ENCODE peak calls at places on chromosome 7, in eight cellular contexts. Z is tibial artery; V is keratinocyte; X is CD8-positive, alpha-beta T cell; D is lower lobe of right lung; N is H9; T is PC-3; Y is CD4-positive, alpha-beta T cell. L is an unnamed sample.

GRCh38 chr7:143042159-143042820 is 9.9 kb upstream of the OR6V1 start:
- DNase-seq in Y (no peak), N (no peak), Z (no peak), X (no peak), T (no peak), V (no peak), D (no peak), L (no peak)

GRCh38 chr7:1564603-1565022 is 5.2 kb downstream of the PSMG3 start:
- DNase-seq in Y (no peak), T (peak; percentile 26), N (no peak), X (no peak), Z (no peak), D (no peak), V (no peak), L (peak; percentile 50)

GRCh38 chr7:14218338-14218737 is 228.9 kb upstream of the ETV1 start:
- DNase-seq in T (peak; percentile 66), Z (no peak), Y (no peak), N (no peak), X (no peak), D (no peak), V (no peak), L (no peak)

GRCh38 chr7:90605055-90605454 is 8.9 kb downstream of the CDK14 start:
- DNase-seq in V (no peak), Y (no peak), D (no peak), X (no peak), Z (no peak), N (no peak), T (no peak), L (no peak)

GRCh38 chr7:66839814-66840213 is 81.2 kb upstream of the TMEM248 start:
- DNase-seq in Z (no peak), Y (no peak), X (no peak), N (no peak), T (no peak), V (no peak), D (no peak), L (no peak)

GRCh38 chr7:132553031-132553430 is 23.2 kb downstream of the PLXNA4 start:
- DNase-seq in N (no peak), Z (no peak), T (no peak), X (no peak), D (no peak), Y (no peak), V (no peak), L (no peak)

GRCh38 chr7:130971297-130971696 is 237.3 kb upstream of the KLF14 start:
- DNase-seq in T (no peak), N (no peak), D (no peak), Z (no peak), Y (no peak), V (no peak), X (no peak), L (no peak)

GRCh38 chr7:30321992-30322637 is 37.7 kb downstream of the ZNRF2 start:
- DNase-seq in N (no peak), X (no peak), Z (no peak), Y (no peak), V (no peak), D (no peak), T (no peak), L (no peak)

GRCh38 chr7:122068999-122069398 is 75.0 kb downstream of the AASS start:
- DNase-seq in Y (no peak), X (no peak), T (no peak), D (no peak), N (no peak), V (no peak), Z (no peak), L (no peak)

GRCh38 chr7:43872401-43873165 is 3.3 kb upstream of the MRPS24 start:
- DNase-seq in V (peak; percentile 23), Z (peak; percentile 78), X (no peak), N (no peak), D (no peak), T (peak; percentile 91), Y (no peak), L (no peak)

GRCh38 chr7:24560772-24561171 is 12.5 kb upstream of the PALS2 start:
- DNase-seq in N (no peak), D (no peak), T (no peak), V (no peak), Z (no peak), X (no peak), Y (no peak), L (no peak)

GRCh38 chr7:144399946-144400345 is 3.5 kb downstream of the NOBOX start:
- DNase-seq in Z (no peak), D (no peak), N (no peak), X (no peak), Y (no peak), T (no peak), V (no peak), L (no peak)

GRCh38 chr7:1254281-1255082 is 21.8 kb downstream of the UNCX start:
- DNase-seq in X (no peak), N (no peak), Z (no peak), T (no peak), D (no peak), Y (no peak), V (no peak), L (no peak)

GRCh38 chr7:129368389-129368986 is 65.7 kb upstream of the STRIP2 start:
- DNase-seq in X (no peak), Y (no peak), Z (no peak), N (no peak), D (no peak), V (no peak), T (no peak), L (no peak)

GRCh38 chr7:151695856-151696555 is 176.3 kb upstream of the RHEB start:
- DNase-seq in V (peak; percentile 81), X (no peak), Z (no peak), Y (no peak), D (no peak), N (no peak), T (no peak), L (peak; percentile 51)

GRCh38 chr7:77940647-77941046 is 142.1 kb downstream of the PHTF2 start:
- DNase-seq in Z (no peak), N (no peak), Y (no peak), D (no peak), V (no peak), X (no peak), T (peak; percentile 45), L (no peak)

GRCh38 chr7:51077951-51078350 is 238.7 kb downstream of the COBL start:
- DNase-seq in Y (no peak), D (no peak), N (no peak), V (no peak), Z (no peak), T (no peak), X (no peak), L (no peak)

GRCh38 chr7:93178213-93178612 is 30.0 kb upstream of the SAMD9L start:
- DNase-seq in Z (no peak), V (no peak), N (no peak), X (no peak), T (peak; percentile 50), D (no peak), Y (no peak), L (no peak)

GRCh38 chr7:27547401-27547800 is 115.3 kb downstream of the HIBADH start:
- DNase-seq in X (no peak), N (no peak), Y (no peak), T (no peak), D (no peak), V (no peak), Z (no peak), L (no peak)

GRCh38 chr7:16774986-16775385 is 21.4 kb downstream of the TSPAN13 start:
- DNase-seq in X (no peak), N (no peak), Y (no peak), D (no peak), V (peak; percentile 19), Z (no peak), T (peak; percentile 42), L (no peak)

GRCh38 chr7:35831208-35831607 is 30.4 kb downstream of the SEPTIN7 start:
- DNase-seq in D (no peak), T (no peak), Z (no peak), Y (no peak), X (no peak), V (no peak), N (no peak), L (no peak)

GRCh38 chr7:51314726-51315125 is 1.9 kb downstream of the COBL start:
- DNase-seq in Y (no peak), X (no peak), V (no peak), Z (no peak), N (no peak), D (no peak), T (peak; percentile 32), L (no peak)

GRCh38 chr7:116863168-116863670 is 832 bp downstream of the CAPZA2 start:
- DNase-seq in T (peak; percentile 12), N (no peak), D (peak; percentile 48), X (no peak), Z (no peak), V (no peak), Y (no peak), L (peak; percentile 37)

GRCh38 chr7:80417211-80417793 is 94.6 kb downstream of the GNAT3 start:
- DNase-seq in Y (no peak), V (no peak), T (no peak), N (no peak), D (no peak), X (no peak), Z (no peak), L (no peak)
- H3K9me3 ChIP-seq in Y (no peaks in the 10 kb centered on the region), V (no peaks in the 10 kb centered on the region), T (no peaks in the 10 kb centered on the region), N (no peaks in the 10 kb centered on the region), D (no peaks in the 10 kb centered on the region), X (no peaks in the 10 kb centered on the region), Z (no peaks in the 10 kb centered on the region), L (no peaks in the 10 kb centered on the region)

DNA sequence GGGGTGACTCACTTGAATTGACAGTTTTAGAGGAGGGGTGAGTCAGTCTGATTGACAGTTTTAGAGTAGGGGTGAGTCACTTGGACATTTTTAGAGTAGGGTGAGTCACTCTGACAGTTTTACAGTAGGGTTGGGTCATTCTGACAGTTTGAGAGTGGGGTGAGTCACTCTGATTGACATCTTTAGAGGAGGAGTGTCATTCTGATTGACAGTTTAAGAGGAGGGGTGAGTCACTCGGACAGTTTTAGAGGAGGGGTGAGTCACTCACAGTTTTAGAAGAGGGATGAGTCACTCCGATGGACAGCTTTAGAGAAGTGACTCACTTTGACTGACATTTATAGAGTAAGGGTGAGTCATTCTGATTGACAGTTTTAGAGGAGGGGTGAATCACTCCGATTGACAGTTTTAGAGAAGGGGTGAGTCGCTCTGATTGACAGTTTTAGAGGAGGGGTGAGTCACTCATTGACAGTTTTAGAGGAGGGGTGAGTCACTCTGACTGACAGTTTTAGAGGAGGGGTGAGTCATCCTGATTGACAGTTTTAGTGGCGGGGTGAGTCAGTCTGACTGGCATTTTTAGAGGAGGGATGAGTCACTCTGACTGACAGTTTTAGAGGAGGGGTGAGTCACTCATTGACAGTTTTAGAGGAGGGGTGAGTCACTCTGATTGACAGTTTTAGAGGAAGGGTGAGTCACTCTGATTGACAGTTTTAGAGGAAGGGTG is 595.9 kb downstream of the DNAJB6 start:
- DNase-seq in N (no peak), X (no peak), Y (no peak), Z (no peak), D (no peak), V (no peak), T (peak; percentile 59), L (no peak)
- H3K9me3 ChIP-seq in N (no peaks in the 10 kb centered on the region), X (no peaks in the 10 kb centered on the region), Y (no peaks in the 10 kb centered on the region), Z (peaks cover 2% of the 10 kb centered on the region), D (no peaks in the 10 kb centered on the region), V (peaks cover 43% of the 10 kb centered on the region), T (peaks cover 39% of the 10 kb centered on the region), L (peaks cover 10% of the 10 kb centered on the region)

GRCh38 chr7:5437348-5437892 is 13.8 kb upstream of the TNRC18 start:
- DNase-seq in V (no peak), Y (no peak), Z (no peak), D (no peak), X (no peak), N (no peak), T (no peak), L (no peak)
- H3K9me3 ChIP-seq in V (no peaks in the 10 kb centered on the region), Y (peaks cover 5% of the 10 kb centered on the region), Z (no peaks in the 10 kb centered on the region), D (peaks cover 11% of the 10 kb centered on the region), X (no peaks in the 10 kb centered on the region), N (no peaks in the 10 kb centered on the region), T (no peaks in the 10 kb centered on the region), L (no peaks in the 10 kb centered on the region)

GRCh38 chr7:138514044-138514443 is 54.0 kb downstream of the TRIM24 start:
- DNase-seq in N (no peak), V (no peak), X (no peak), Y (no peak), T (no peak), D (no peak), Z (no peak), L (no peak)
- H3K9me3 ChIP-seq in N (no peaks in the 10 kb centered on the region), V (no peaks in the 10 kb centered on the region), X (no peaks in the 10 kb centered on the region), Y (no peaks in the 10 kb centered on the region), T (no peaks in the 10 kb centered on the region), D (no peaks in the 10 kb centered on the region), Z (no peaks in the 10 kb centered on the region), L (no peaks in the 10 kb centered on the region)